ENCODE peak calls at places on chromosomes 11 and 22, in five cellular contexts. One of them, this sample, is unnamed.

GRCh38 chr11:103683581-103683980 is 352.9 kb upstream of the DDI1 start:
- DNase-seq in suprapubic skin: no peak
- DNase-seq in GM23338: no peak
- DNase-seq in neural crest cell: no peak
- DNase-seq in thyroid gland: no peak
- DNase-seq in this sample: no peak

GRCh38 chr11:8283510-8284272 is 20.0 kb upstream of the LMO1 start:
- DNase-seq in thyroid gland: peak
- DNase-seq in suprapubic skin: no peak
- DNase-seq in neural crest cell: peak
- DNase-seq in GM23338: peak
- DNase-seq in this sample: peak

GRCh38 chr22:46466255-46466676 is 71.2 kb downstream of the CELSR1 start:
- DNase-seq in GM23338: no peak
- DNase-seq in thyroid gland: no peak
- DNase-seq in suprapubic skin: peak
- DNase-seq in neural crest cell: no peak
- DNase-seq in this sample: no peak

GRCh38 chr11:104668797-104669463 is 229.3 kb downstream of the CASP12 start:
- DNase-seq in neural crest cell: no peak
- DNase-seq in GM23338: no peak
- DNase-seq in suprapubic skin: no peak
- DNase-seq in thyroid gland: no peak
- DNase-seq in this sample: no peak

GRCh38 chr11:128174465-128175101 is 412.8 kb downstream of the ETS1 start:
- DNase-seq in suprapubic skin: no peak
- DNase-seq in neural crest cell: no peak
- DNase-seq in GM23338: peak
- DNase-seq in thyroid gland: no peak
- DNase-seq in this sample: no peak

GRCh38 chr11:44006882-44007495 is 40.8 kb upstream of the ACCSL start:
- DNase-seq in suprapubic skin: no peak
- DNase-seq in thyroid gland: no peak
- DNase-seq in GM23338: no peak
- DNase-seq in neural crest cell: no peak
- DNase-seq in this sample: peak

GRCh38 chr11:35593143-35593542 is 25.1 kb upstream of the FJX1 start:
- DNase-seq in neural crest cell: no peak
- DNase-seq in GM23338: peak
- DNase-seq in thyroid gland: no peak
- DNase-seq in suprapubic skin: no peak
- DNase-seq in this sample: no peak

GRCh38 chr11:424232-424631 is 9.4 kb upstream of the SIGIRR start:
- DNase-seq in GM23338: no peak
- DNase-seq in suprapubic skin: no peak
- DNase-seq in thyroid gland: no peak
- DNase-seq in neural crest cell: no peak
- DNase-seq in this sample: no peak

GRCh38 chr11:47010192-47010591 is 73.6 kb downstream of the CSTPP1 start:
- DNase-seq in neural crest cell: no peak
- DNase-seq in suprapubic skin: no peak
- DNase-seq in thyroid gland: no peak
- DNase-seq in GM23338: no peak
- DNase-seq in this sample: no peak

GRCh38 chr11:47248664-47249377 is at the start of gene ACP2:
- DNase-seq in suprapubic skin: peak
- DNase-seq in neural crest cell: peak
- DNase-seq in thyroid gland: peak
- DNase-seq in GM23338: peak
- DNase-seq in this sample: peak

GRCh38 chr22:48366056-48366455 is 1461.6 kb downstream of the BRD1 start:
- DNase-seq in GM23338: no peak
- DNase-seq in neural crest cell: no peak
- DNase-seq in thyroid gland: no peak
- DNase-seq in suprapubic skin: no peak
- DNase-seq in this sample: peak

GRCh38 chr11:114293201-114293711 is 2.9 kb upstream of the NNMT start:
- DNase-seq in suprapubic skin: no peak
- DNase-seq in thyroid gland: no peak
- DNase-seq in neural crest cell: no peak
- DNase-seq in GM23338: no peak
- DNase-seq in this sample: no peak

GRCh38 chr22:30927806-30928205 is 40.8 kb downstream of the MORC2 start:
- DNase-seq in neural crest cell: no peak
- DNase-seq in GM23338: no peak
- DNase-seq in suprapubic skin: no peak
- DNase-seq in thyroid gland: no peak
- DNase-seq in this sample: no peak

GRCh38 chr22:46726066-46726985 is 11.7 kb downstream of the CERK start:
- DNase-seq in GM23338: no peak
- DNase-seq in neural crest cell: no peak
- DNase-seq in thyroid gland: no peak
- DNase-seq in suprapubic skin: no peak
- DNase-seq in this sample: no peak

GRCh38 chr22:44403166-44403565 is 90.4 kb upstream of the SHISAL1 start:
- DNase-seq in GM23338: no peak
- DNase-seq in thyroid gland: no peak
- DNase-seq in neural crest cell: no peak
- DNase-seq in suprapubic skin: peak
- DNase-seq in this sample: no peak

GRCh38 chr11:84581083-84581482 is 1046.1 kb downstream of the DLG2 start:
- DNase-seq in thyroid gland: no peak
- DNase-seq in suprapubic skin: no peak
- DNase-seq in GM23338: no peak
- DNase-seq in neural crest cell: no peak
- DNase-seq in this sample: no peak

GRCh38 chr11:119436715-119437114 is 13.7 kb upstream of the THY1 start:
- DNase-seq in suprapubic skin: no peak
- DNase-seq in GM23338: no peak
- DNase-seq in thyroid gland: no peak
- DNase-seq in neural crest cell: no peak
- DNase-seq in this sample: no peak

GRCh38 chr11:126631399-126631798 is 275.9 kb downstream of the ST3GAL4 start:
- DNase-seq in GM23338: no peak
- DNase-seq in thyroid gland: no peak
- DNase-seq in suprapubic skin: no peak
- DNase-seq in neural crest cell: no peak
- DNase-seq in this sample: no peak

GRCh38 chr22:37176464-37177061 is 11.5 kb downstream of the C1QTNF6 start:
- DNase-seq in neural crest cell: no peak
- DNase-seq in thyroid gland: peak
- DNase-seq in suprapubic skin: peak
- DNase-seq in GM23338: no peak
- DNase-seq in this sample: no peak

GRCh38 chr22:35170716-35171697 is 86.3 kb upstream of the HMGXB4 start:
- DNase-seq in suprapubic skin: no peak
- DNase-seq in thyroid gland: no peak
- DNase-seq in neural crest cell: no peak
- DNase-seq in GM23338: no peak
- DNase-seq in this sample: no peak
- TF ChIP-seq CTCF in suprapubic skin: no peak
- TF ChIP-seq CTCF in thyroid gland: no peak
- TF ChIP-seq CTCF in neural crest cell: no peak
- TF ChIP-seq CTCF in GM23338: no peak
- TF ChIP-seq CTCF in this sample: no peak

GRCh38 chr11:17762309-17762974 is 27.9 kb downstream of the KCNC1 start:
- DNase-seq in GM23338: no peak
- DNase-seq in thyroid gland: no peak
- DNase-seq in neural crest cell: no peak
- DNase-seq in suprapubic skin: no peak
- DNase-seq in this sample: no peak
- TF ChIP-seq CTCF in GM23338: peak
- TF ChIP-seq CTCF in thyroid gland: no peak
- TF ChIP-seq CTCF in neural crest cell: no peak
- TF ChIP-seq CTCF in suprapubic skin: no peak
- TF ChIP-seq CTCF in this sample: no peak

GRCh38 chr11:4095509-4096230 is 1.1 kb downstream of the RRM1 start:
- DNase-seq in neural crest cell: no peak
- DNase-seq in suprapubic skin: no peak
- DNase-seq in GM23338: no peak
- DNase-seq in thyroid gland: no peak
- DNase-seq in this sample: no peak
- TF ChIP-seq CTCF in neural crest cell: peak
- TF ChIP-seq CTCF in suprapubic skin: no peak
- TF ChIP-seq CTCF in GM23338: no peak
- TF ChIP-seq CTCF in thyroid gland: no peak
- TF ChIP-seq CTCF in this sample: peak

GRCh38 chr11:107999759-108000455 is 8.8 kb upstream of the CUL5 start:
- DNase-seq in neural crest cell: peak
- DNase-seq in GM23338: peak
- DNase-seq in suprapubic skin: no peak
- DNase-seq in thyroid gland: no peak
- DNase-seq in this sample: no peak
- TF ChIP-seq CTCF in neural crest cell: peak
- TF ChIP-seq CTCF in GM23338: peak
- TF ChIP-seq CTCF in suprapubic skin: no peak
- TF ChIP-seq CTCF in thyroid gland: peak
- TF ChIP-seq CTCF in this sample: peak

GRCh38 chr11:65060913-65061408 is 2.6 kb upstream of the NAALADL1 start:
- DNase-seq in neural crest cell: no peak
- DNase-seq in GM23338: peak
- DNase-seq in thyroid gland: no peak
- DNase-seq in suprapubic skin: no peak
- DNase-seq in this sample: no peak
- TF ChIP-seq CTCF in neural crest cell: peak
- TF ChIP-seq CTCF in GM23338: peak
- TF ChIP-seq CTCF in thyroid gland: no peak
- TF ChIP-seq CTCF in suprapubic skin: no peak
- TF ChIP-seq CTCF in this sample: peak

GRCh38 chr22:28019360-28019759 is 100.3 kb upstream of the PITPNB start:
- DNase-seq in neural crest cell: no peak
- DNase-seq in suprapubic skin: peak
- DNase-seq in GM23338: no peak
- DNase-seq in thyroid gland: peak
- DNase-seq in this sample: no peak
- TF ChIP-seq CTCF in neural crest cell: no peak
- TF ChIP-seq CTCF in suprapubic skin: no peak
- TF ChIP-seq CTCF in GM23338: no peak
- TF ChIP-seq CTCF in thyroid gland: no peak
- TF ChIP-seq CTCF in this sample: no peak

GRCh38 chr11:45847908-45848316 is 637 bp downstream of the CRY2 start:
- DNase-seq in GM23338: peak
- DNase-seq in suprapubic skin: peak
- DNase-seq in neural crest cell: peak
- DNase-seq in thyroid gland: peak
- DNase-seq in this sample: no peak
- TF ChIP-seq CTCF in GM23338: no peak
- TF ChIP-seq CTCF in suprapubic skin: no peak
- TF ChIP-seq CTCF in neural crest cell: no peak
- TF ChIP-seq CTCF in thyroid gland: no peak
- TF ChIP-seq CTCF in this sample: peak

GRCh38 chr11:131906963-131907362 is 536.5 kb downstream of the NTM start:
- DNase-seq in suprapubic skin: no peak
- DNase-seq in GM23338: peak
- DNase-seq in thyroid gland: no peak
- DNase-seq in neural crest cell: no peak
- DNase-seq in this sample: no peak
- TF ChIP-seq CTCF in suprapubic skin: no peak
- TF ChIP-seq CTCF in GM23338: peak
- TF ChIP-seq CTCF in thyroid gland: no peak
- TF ChIP-seq CTCF in neural crest cell: no peak
- TF ChIP-seq CTCF in this sample: peak